ENCODE peak calls at places on chromosomes 1 and 21, in eight cellular contexts. G is progenitor cell of endocrine pancreas, M is heart left ventricle, A is fibroblast of mammary gland, P is astrocyte of the spinal cord, J is A549, H is Caco-2, L is tibial nerve. O is an unnamed sample.

GRCh38 chr1:27752372-27752771 is 20.6 kb upstream of the STX12 start:
- DNase-seq in G (no peak), M (no peak), A (no peak), P (no peak), J (no peak), H (no peak), L (no peak), O (no peak)

GRCh38 chr1:45455162-45455561 is 35.8 kb downstream of the TESK2 start:
- DNase-seq in G (no peak), M (no peak), A (no peak), P (no peak), J (no peak), H (no peak), L (no peak), O (no peak)

GRCh38 chr1:50266509-50266908 is 156.7 kb downstream of the DMRTA2 start:
- DNase-seq in G (no peak), M (no peak), A (peak), P (peak), J (no peak), H (no peak), L (no peak), O (no peak)

GRCh38 chr1:209095627-209096595 is 487.6 kb upstream of the CAMK1G start:
- DNase-seq in G (no peak), M (no peak), A (peak), P (peak), J (peak), H (peak), L (no peak), O (no peak)

GRCh38 chr1:54569339-54569738 is 21.3 kb downstream of the ACOT11 start:
- DNase-seq in G (no peak), M (peak), A (no peak), P (peak), J (no peak), H (no peak), L (no peak), O (no peak)

GRCh38 chr1:224543453-224543852 is 72.7 kb upstream of the CNIH3 start:
- DNase-seq in G (no peak), M (no peak), A (peak), P (no peak), J (no peak), H (no peak), L (no peak), O (no peak)

GRCh38 chr21:28884481-28884880 is 108.2 kb downstream of the LTN1 start:
- DNase-seq in G (no peak), M (no peak), A (peak), P (no peak), J (no peak), H (no peak), L (no peak), O (peak)

GRCh38 chr1:246724725-246725095 is 501 bp downstream of the SCCPDH start:
- DNase-seq in G (no peak), M (peak), A (peak), P (peak), J (peak), H (no peak), L (no peak), O (no peak)

GRCh38 chr1:154456631-154457030 is 45.4 kb upstream of the TDRD10 start:
- DNase-seq in G (no peak), M (no peak), A (no peak), P (no peak), J (no peak), H (no peak), L (no peak), O (no peak)

GRCh38 chr1:64861611-64862010 is 104.7 kb downstream of the JAK1 start:
- DNase-seq in G (no peak), M (no peak), A (peak), P (peak), J (peak), H (peak), L (no peak), O (no peak)

GRCh38 chr1:119327436-119328155 is 41.0 kb upstream of the HAO2 start:
- DNase-seq in G (peak), M (no peak), A (peak), P (peak), J (no peak), H (peak), L (no peak), O (no peak)

GRCh38 chr1:41282679-41283317 is 40.7 kb upstream of the SCMH1 start:
- DNase-seq in G (peak), M (no peak), A (peak), P (no peak), J (peak), H (peak), L (no peak), O (no peak)

GRCh38 chr1:91400133-91400725 is 4.4 kb downstream of the HFM1 start:
- DNase-seq in G (no peak), M (no peak), A (peak), P (no peak), J (peak), H (no peak), L (no peak), O (no peak)

GRCh38 chr1:59178803-59179202 is 118.1 kb upstream of the FGGY start:
- DNase-seq in G (no peak), M (no peak), A (no peak), P (no peak), J (no peak), H (no peak), L (no peak), O (no peak)

GRCh38 chr21:45590246-45590725 is 48.0 kb upstream of the SLC19A1 start:
- DNase-seq in G (peak), M (peak), A (peak), P (peak), J (peak), H (peak), L (peak), O (no peak)

GRCh38 chr1:185170291-185170848 is 13.4 kb downstream of the SWT1 start:
- DNase-seq in G (peak), M (no peak), A (peak), P (peak), J (peak), H (peak), L (no peak), O (no peak)

GRCh38 chr1:68379085-68379478 is 70.7 kb downstream of the RPE65 start:
- DNase-seq in G (no peak), M (no peak), A (peak), P (peak), J (no peak), H (no peak), L (no peak), O (no peak)
- TF ChIP-seq CTCF in G (no peak), M (no peak), A (no peak), P (no peak), J (no peak), H (no peak), L (no peak), O (no peak)

GRCh38 chr21:33374080-33374873 is 28.9 kb upstream of the IFNGR2 start:
- DNase-seq in G (no peak), M (no peak), A (peak), P (peak), J (peak), H (peak), L (no peak), O (peak)
- TF ChIP-seq CTCF in G (peak), M (peak), A (peak), P (peak), J (peak), H (peak), L (peak), O (peak)

DNA sequence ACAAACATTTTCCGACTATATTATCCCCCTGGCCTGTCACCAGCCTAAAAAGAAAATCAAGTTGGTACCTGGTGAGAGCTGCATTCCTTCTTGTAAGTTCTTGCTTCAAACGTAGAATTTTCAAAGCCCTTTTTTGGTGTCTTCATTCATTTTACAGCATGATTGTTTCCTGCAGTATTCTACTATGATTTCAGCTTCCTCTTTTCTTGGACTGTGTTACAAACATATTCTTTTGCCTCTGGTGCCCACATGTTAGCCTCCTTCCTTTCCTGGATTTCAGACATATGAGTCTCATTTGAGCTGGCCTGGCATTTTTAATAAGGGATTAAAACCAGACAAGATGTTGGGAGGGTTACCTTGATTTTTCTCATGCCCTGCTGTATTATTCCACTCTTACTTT is 142.5 kb downstream of the PIGK start:
- DNase-seq in G (no peak), M (no peak), A (no peak), P (no peak), J (no peak), H (no peak), L (no peak), O (no peak)
- TF ChIP-seq CTCF in G (no peak), M (no peak), A (no peak), P (no peak), J (no peak), H (no peak), L (no peak), O (no peak)

DNA sequence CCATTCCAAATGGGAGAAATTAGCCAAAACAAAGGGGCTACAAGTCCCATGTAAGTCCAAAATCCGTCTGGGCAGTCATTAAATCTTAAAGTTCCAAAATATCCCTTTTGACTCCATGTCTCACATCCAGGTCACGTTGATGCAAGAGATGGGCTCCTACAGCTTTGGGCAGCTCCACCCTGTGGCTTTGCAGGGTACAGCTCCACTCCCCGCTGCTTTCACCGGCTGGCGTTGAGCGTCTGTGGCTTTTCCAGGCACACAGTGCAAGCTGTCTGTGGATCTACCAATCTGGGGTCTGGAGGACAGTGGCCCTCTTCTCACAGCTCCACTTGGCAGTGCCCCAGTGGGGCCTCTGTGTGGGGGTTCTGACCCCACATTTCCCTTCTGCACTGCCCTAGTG is 130.2 kb downstream of the TPR start:
- DNase-seq in G (no peak), M (no peak), A (no peak), P (no peak), J (peak), H (no peak), L (no peak), O (no peak)
- TF ChIP-seq CTCF in G (peak), M (no peak), A (peak), P (peak), J (no peak), H (peak), L (no peak), O (peak)

GRCh38 chr1:205519541-205520131 is 15.2 kb downstream of the CDK18 start:
- DNase-seq in G (no peak), M (no peak), A (no peak), P (no peak), J (no peak), H (no peak), L (no peak), O (no peak)

GRCh38 chr1:205518616-205519540 is 14.4 kb downstream of the CDK18 start:
- DNase-seq in G (no peak), M (no peak), A (no peak), P (no peak), J (no peak), H (no peak), L (no peak), O (no peak)

GRCh38 chr1:205516362-205516761 is 11.9 kb downstream of the CDK18 start:
- DNase-seq in G (no peak), M (no peak), A (no peak), P (no peak), J (no peak), H (no peak), L (no peak), O (no peak)

GRCh38 chr1:205517288-205517687 is 12.8 kb downstream of the CDK18 start:
- DNase-seq in G (no peak), M (no peak), A (no peak), P (no peak), J (no peak), H (no peak), L (no peak), O (no peak)

DNA sequence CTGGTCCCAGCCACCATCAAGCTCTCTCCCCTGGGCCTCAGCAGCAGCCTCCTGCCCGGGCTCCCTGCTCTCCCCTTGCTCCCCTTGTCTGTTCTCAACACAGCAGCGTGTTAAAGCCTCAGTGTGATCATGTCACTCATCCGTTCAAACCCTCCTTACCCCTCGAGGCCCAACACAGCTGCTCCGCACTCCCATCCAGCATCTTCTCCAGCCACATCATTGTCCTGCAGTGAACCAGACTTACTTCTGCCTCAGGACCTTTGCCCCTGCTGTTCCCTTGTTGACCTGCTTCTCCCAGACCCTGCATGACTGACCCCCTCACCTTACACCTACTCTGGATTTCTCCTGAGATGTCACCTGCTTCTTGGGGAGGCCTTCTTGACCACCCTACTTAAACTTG is 13.3 kb downstream of the CDK18 start:
- DNase-seq in G (no peak), M (no peak), A (no peak), P (no peak), J (no peak), H (no peak), L (no peak), O (no peak)
- TF ChIP-seq CTCF in G (no peak), M (no peak), A (no peak), P (no peak), J (no peak), H (no peak), L (no peak), O (no peak)

DNA sequence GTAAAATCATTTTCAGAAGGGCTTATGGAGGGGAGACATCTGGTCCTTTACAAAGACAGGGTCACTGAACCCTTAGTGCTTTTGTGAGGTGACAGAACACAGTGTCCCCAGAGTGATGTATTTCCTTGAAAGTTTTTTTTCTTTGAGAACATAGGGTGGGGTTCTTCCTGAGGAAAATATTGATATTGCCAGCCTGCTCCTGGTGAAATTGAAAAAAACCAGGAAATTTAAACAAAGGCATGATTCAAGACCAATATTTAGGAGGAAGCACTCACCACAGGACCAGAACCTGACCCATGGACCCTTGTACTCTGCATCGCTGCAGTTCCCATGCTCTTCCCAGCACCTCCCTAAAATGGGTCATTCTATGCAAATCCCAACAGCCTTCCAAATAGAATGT is 63.7 kb downstream of the ST6GALNAC3 start:
- DNase-seq in G (no peak), M (peak), A (no peak), P (no peak), J (no peak), H (no peak), L (no peak), O (no peak)
- TF ChIP-seq CTCF in G (no peak), M (no peak), A (no peak), P (no peak), J (no peak), H (no peak), L (no peak), O (no peak)